ENCODE peak calls at places on chromosome 12, in nine cellular contexts. V is heart left ventricle; B is hepatocyte; J is tibial artery; Z is GM13977; F is AG04450; C is bronchial epithelial cell; P is vagina; R is CD4-positive, alpha-beta T cell. Y is an unnamed sample.
A peak's percentile ranks its signal among the peaks of the same experiment; 100 is the strongest.

GRCh38 chr12:117118838-117119591 is 19.8 kb upstream of the TESC start:
- DNase-seq in J (no peak), V (no peak), P (no peak), F (no peak), Z (no peak), C (no peak), B (no peak), R (no peak), Y (no peak)

GRCh38 chr12:46388427-46388992 is 15.9 kb upstream of the SLC38A2 start:
- DNase-seq in V (no peak), P (no peak), C (peak; percentile 63), B (no peak), R (no peak), F (no peak), Z (peak; percentile 30), J (no peak), Y (no peak)

GRCh38 chr12:45742590-45742989 is 13.1 kb downstream of the ARID2 start:
- DNase-seq in V (no peak), Z (no peak), R (no peak), C (no peak), J (no peak), P (no peak), F (no peak), B (no peak), Y (no peak)

GRCh38 chr12:2358986-2359658 is 306.3 kb downstream of the CACNA1C start:
- DNase-seq in V (peak; percentile 16), J (no peak), F (no peak), P (no peak), Z (no peak), C (no peak), R (no peak), B (no peak), Y (no peak)

GRCh38 chr12:132246997-132247717 is 82.2 kb downstream of the GALNT9 start:
- DNase-seq in C (no peak), R (no peak), Z (no peak), V (no peak), P (no peak), J (peak; percentile 51), B (no peak), F (no peak), Y (no peak)

GRCh38 chr12:25263594-25263993 is 12.9 kb upstream of the KRAS start:
- DNase-seq in R (no peak), B (no peak), J (no peak), Z (no peak), C (no peak), F (no peak), V (no peak), P (no peak), Y (no peak)

GRCh38 chr12:46908236-46908935 is 82.6 kb upstream of the SLC38A4 start:
- DNase-seq in P (no peak), R (no peak), C (peak; percentile 94), F (no peak), J (no peak), B (no peak), V (no peak), Z (no peak), Y (no peak)

GRCh38 chr12:113162102-113163029 is 12.8 kb downstream of the CFAP73 start:
- DNase-seq in B (no peak), V (no peak), Z (no peak), C (no peak), F (no peak), R (no peak), P (no peak), J (no peak), Y (no peak)

GRCh38 chr12:67515679-67516363 is 132.7 kb upstream of the DYRK2 start:
- DNase-seq in R (peak; percentile 6), C (no peak), Z (no peak), F (no peak), J (no peak), V (no peak), B (peak; percentile 13), P (no peak), Y (peak; percentile 64)

GRCh38 chr12:75439930-75440329 is 40.6 kb upstream of the GLIPR1 start:
- DNase-seq in R (no peak), F (no peak), Z (no peak), P (no peak), J (no peak), V (no peak), B (no peak), C (no peak), Y (no peak)

GRCh38 chr12:113232787-113233585 is 11.7 kb downstream of the TPCN1 start:
- DNase-seq in Z (peak; percentile 60), F (no peak), J (peak; percentile 91), V (peak; percentile 58), B (no peak), C (no peak), P (no peak), R (peak; percentile 63), Y (no peak)

GRCh38 chr12:94039914-94040313 is 108.5 kb upstream of the PLXNC1 start:
- DNase-seq in J (no peak), V (no peak), F (no peak), R (no peak), P (no peak), Z (no peak), B (no peak), C (no peak), Y (no peak)

GRCh38 chr12:32548691-32549412 is 130.2 kb upstream of the DNM1L start:
- DNase-seq in R (no peak), F (no peak), P (no peak), J (peak; percentile 76), V (peak; percentile 30), C (no peak), B (no peak), Z (no peak), Y (no peak)

DNA sequence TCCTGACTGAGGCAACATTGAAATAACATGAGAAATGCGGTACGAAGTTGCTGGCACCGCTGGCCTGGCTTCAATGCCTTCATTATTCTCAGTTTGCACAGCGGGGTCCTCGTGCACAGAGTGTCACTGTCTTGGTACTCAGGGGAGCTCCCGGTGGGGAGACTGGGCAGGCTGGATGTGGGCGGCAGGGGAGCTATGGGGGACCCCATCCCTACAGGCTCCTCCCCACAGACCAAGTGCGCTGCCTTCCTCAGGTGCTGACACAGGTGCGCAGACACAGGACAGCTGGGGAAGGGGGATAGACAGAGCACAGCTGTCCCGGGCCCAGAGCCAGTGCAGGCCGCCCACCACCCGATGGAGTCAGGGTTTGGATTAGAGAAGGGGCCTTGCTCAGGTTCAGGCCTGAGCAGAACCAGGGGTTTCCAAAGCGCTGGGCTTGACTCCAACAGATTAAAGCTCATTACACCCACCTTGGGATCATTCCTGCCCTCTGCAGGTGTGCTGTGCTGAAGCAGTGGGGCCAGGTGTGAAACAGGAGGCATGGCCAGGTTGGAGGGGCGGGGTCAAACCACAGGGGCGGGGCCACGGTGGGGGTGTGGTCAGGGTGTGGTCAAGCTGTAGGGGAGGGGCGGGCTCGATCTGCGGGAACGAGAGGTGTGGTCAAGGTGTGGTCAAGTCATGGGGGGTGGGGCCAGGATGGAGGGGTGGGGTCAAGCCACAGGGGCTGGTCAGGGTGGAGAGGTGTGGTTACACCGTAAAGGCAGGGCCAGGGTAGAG is 270.3 kb downstream of the ADGRD1 start:
- DNase-seq in P (no peak), F (no peak), V (no peak), Z (no peak), B (no peak), C (no peak), J (peak; percentile 53), R (no peak), Y (peak; percentile 36)
- TF ChIP-seq CTCF in P (no peak), F (no peak), V (no peak), Z (no peak), B (no peak), C (no peak), J (no peak), R (no peak), Y (no peak)

DNA sequence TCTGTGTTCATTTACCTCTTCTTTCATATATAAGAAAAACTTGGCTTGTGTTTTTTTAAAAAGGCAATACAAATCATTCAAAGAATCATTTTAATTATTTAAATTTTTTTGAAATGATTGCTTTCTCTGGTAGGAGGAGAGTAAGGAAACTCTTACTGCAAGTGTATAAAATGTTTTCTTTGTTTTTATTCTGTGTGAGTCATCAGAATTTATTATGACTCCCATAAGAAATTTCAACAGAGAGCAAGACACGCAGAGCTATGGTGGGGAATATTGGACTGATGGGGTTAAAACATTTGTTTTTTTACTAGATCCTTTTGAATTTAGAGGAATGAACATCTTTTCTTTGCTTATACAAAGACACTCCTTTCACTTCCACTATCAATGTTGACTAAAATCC is 119.1 kb upstream of the ATXN7L3B start:
- DNase-seq in C (no peak), B (no peak), Z (no peak), R (no peak), J (no peak), V (no peak), P (no peak), F (no peak), Y (no peak)
- TF ChIP-seq CTCF in C (no peak), B (no peak), Z (no peak), R (no peak), J (no peak), V (no peak), P (no peak), F (no peak), Y (no peak)

GRCh38 chr12:12336049-12336411 is 14.0 kb downstream of the MANSC1 start:
- DNase-seq in J (no peak), Z (no peak), P (no peak), B (peak; percentile 55), F (no peak), C (peak; percentile 74), V (no peak), R (no peak), Y (no peak)

GRCh38 chr12:12333980-12334709 is 15.9 kb downstream of the MANSC1 start:
- DNase-seq in B (peak; percentile 67), R (peak; percentile 33), V (peak; percentile 43), P (no peak), C (no peak), Z (peak; percentile 77), J (no peak), F (no peak), Y (peak; percentile 72)

GRCh38 chr12:12333407-12333831 is 16.6 kb downstream of the MANSC1 start:
- DNase-seq in C (peak; percentile 56), F (peak; percentile 93), P (no peak), Z (no peak), J (no peak), B (no peak), V (no peak), R (no peak), Y (peak; percentile 27)

GRCh38 chr12:12336511-12336910 is 13.5 kb downstream of the MANSC1 start:
- DNase-seq in Z (no peak), C (no peak), F (no peak), B (no peak), R (no peak), V (no peak), J (no peak), P (no peak), Y (no peak)

DNA sequence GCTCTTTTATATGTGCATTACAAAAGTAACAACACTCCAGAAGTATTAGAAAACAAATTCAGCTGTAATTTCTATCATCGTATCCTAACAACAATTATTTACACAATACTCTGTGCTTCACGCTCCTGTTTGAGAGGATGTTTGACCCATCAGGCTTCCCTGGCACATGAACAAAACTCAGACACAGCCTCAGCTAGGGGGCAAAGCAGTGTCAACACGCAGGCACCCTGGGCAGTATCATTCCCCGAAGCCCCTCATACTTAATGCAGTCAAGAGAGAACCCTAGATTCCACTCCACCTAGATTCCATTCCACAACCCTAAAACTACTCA is 15.4 kb downstream of the MANSC1 start:
- DNase-seq in J (no peak), Z (no peak), R (no peak), V (no peak), C (no peak), P (no peak), F (no peak), B (no peak), Y (no peak)
- TF ChIP-seq CTCF in J (no peak), Z (no peak), R (peak; percentile 70), V (peak; percentile 16), C (no peak), P (no peak), F (no peak), B (no peak), Y (no peak)

GRCh38 chr12:8032242-8033152 is at the start of gene FOXJ2:
- DNase-seq in Z (peak; percentile 86), V (peak; percentile 91), B (peak; percentile 91), J (peak; percentile 92), R (peak; percentile 75), C (peak; percentile 42), P (no peak), F (no peak), Y (peak; percentile 75)
- TF ChIP-seq CTCF in Z (no peak), V (peak; percentile 28), B (no peak), J (no peak), R (no peak), C (no peak), P (no peak), F (peak; percentile 14), Y (no peak)

Y was measured in Calu3.